ENCODE peak calls at places on chromosomes 12 and 14, in four cellular contexts. G, Q, V and Y are unnamed samples.

GRCh38 chr12:41970744-41971143 is 173.9 kb downstream of the GXYLT1 start:
- DNase-seq in V (no peak), G (no peak), Q (no peak), Y (no peak)

GRCh38 chr12:93877446-93877845 is 200.3 kb downstream of the CRADD start:
- DNase-seq in V (no peak), G (no peak), Q (no peak), Y (no peak)

GRCh38 chr14:100611811-100612480 is 24.7 kb upstream of the BEGAIN start:
- DNase-seq in V (no peak), G (no peak), Q (no peak), Y (no peak)

GRCh38 chr12:73301530-73301929 is 1029.4 kb downstream of the TRHDE start:
- DNase-seq in Q (no peak), V (no peak), G (no peak), Y (no peak)

GRCh38 chr12:116015525-116015924 is 262.0 kb downstream of the MED13L start:
- DNase-seq in V (no peak), G (no peak), Q (peak), Y (no peak)

GRCh38 chr12:78121969-78122610 is 291.4 kb downstream of the NAV3 start:
- DNase-seq in V (no peak), G (no peak), Q (no peak), Y (no peak)

GRCh38 chr12:67080637-67081036 is 188.5 kb upstream of the CAND1 start:
- DNase-seq in Q (no peak), V (no peak), G (no peak), Y (no peak)

GRCh38 chr12:1584326-1584725 is 10.1 kb downstream of the FBXL14 start:
- DNase-seq in V (no peak), Q (no peak), G (no peak), Y (no peak)

GRCh38 chr14:26839481-26839880 is 241.6 kb upstream of the NOVA1 start:
- DNase-seq in V (no peak), G (no peak), Q (no peak), Y (no peak)

GRCh38 chr12:61860439-61860838 is 399.8 kb upstream of the USP15 start:
- DNase-seq in Q (no peak), G (no peak), V (no peak), Y (no peak)

GRCh38 chr14:102784892-102785597 is 7.8 kb downstream of the TRAF3 start:
- DNase-seq in Q (no peak), V (no peak), G (no peak), Y (no peak)

GRCh38 chr14:102782974-102783373 is 5.7 kb downstream of the TRAF3 start:
- DNase-seq in V (no peak), G (no peak), Q (no peak), Y (no peak)

GRCh38 chr14:102785598-102785963 is 8.3 kb downstream of the TRAF3 start:
- DNase-seq in G (no peak), Q (no peak), V (no peak), Y (no peak)

GRCh38 chr14:102789349-102789748 is 12.1 kb downstream of the TRAF3 start:
- DNase-seq in G (no peak), V (no peak), Q (no peak), Y (no peak)

GRCh38 chr14:102786758-102787157 is 9.5 kb downstream of the TRAF3 start:
- DNase-seq in Q (no peak), V (no peak), G (no peak), Y (no peak)
- TF ChIP-seq SPI1 in Q (no peak), V (no peak), G (peak), Y (peak)

GRCh38 chr14:58398495-58398894 is 2.8 kb downstream of the TOMM20L start:
- DNase-seq in Q (no peak), G (no peak), V (no peak), Y (no peak)

GRCh38 chr14:58395815-58396626 is at the start of gene TOMM20L:
- DNase-seq in G (no peak), Q (peak), V (peak), Y (peak)

GRCh38 chr14:58398895-58399294 is 3.2 kb downstream of the TOMM20L start:
- DNase-seq in V (no peak), G (no peak), Q (no peak), Y (no peak)

DNA sequence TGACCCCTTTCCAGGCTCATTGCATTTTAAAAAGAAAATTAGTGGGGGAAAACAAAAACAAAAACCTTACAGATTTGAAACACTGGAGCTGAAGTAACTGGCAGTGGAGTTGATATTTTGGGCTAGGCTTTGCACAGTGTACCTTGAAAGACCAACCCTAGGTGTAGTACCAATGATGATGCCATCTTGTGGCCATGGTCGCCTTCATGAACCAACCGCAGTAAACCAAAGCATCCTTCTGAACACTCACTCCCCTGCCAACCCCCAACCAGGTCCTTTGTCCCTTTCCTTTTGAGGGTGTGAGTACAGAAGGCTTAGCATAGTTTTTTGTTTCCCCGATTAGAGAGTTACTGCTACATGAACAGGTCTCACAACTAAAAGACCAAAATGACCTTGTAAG is 5.9 kb downstream of the TOMM20L start:
- DNase-seq in G (no peak), V (no peak), Q (no peak), Y (no peak)
- TF ChIP-seq SPI1 in G (no peak), V (no peak), Q (no peak), Y (no peak)

DNA sequence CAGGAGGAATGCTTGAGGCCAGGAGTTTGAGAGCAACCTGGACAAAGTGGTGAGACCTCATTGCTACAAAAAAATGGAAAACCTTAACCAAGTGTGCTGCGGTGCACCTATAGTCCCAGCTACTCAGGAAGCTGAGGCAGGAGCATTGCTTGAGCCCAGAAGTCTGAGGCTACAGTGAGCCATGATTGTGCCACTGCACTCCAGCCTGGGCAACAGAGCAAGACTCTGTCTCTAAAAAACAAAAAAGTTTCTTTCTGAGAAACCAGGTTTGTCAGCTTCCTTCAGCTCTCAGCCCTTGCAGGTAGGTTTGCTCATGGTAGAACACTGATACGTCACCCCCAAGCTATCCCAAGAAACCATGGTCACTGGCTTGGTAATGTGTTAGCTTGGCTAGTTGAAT is 20.0 kb upstream of the MORN3 start:
- DNase-seq in Q (no peak), V (no peak), G (no peak), Y (no peak)
- TF ChIP-seq SPI1 in Q (no peak), V (no peak), G (no peak), Y (no peak)

GRCh38 chr14:56390859-56391258 is 188.7 kb upstream of the TMEM260 start:
- DNase-seq in G (no peak), V (no peak), Q (no peak), Y (no peak)

DNA sequence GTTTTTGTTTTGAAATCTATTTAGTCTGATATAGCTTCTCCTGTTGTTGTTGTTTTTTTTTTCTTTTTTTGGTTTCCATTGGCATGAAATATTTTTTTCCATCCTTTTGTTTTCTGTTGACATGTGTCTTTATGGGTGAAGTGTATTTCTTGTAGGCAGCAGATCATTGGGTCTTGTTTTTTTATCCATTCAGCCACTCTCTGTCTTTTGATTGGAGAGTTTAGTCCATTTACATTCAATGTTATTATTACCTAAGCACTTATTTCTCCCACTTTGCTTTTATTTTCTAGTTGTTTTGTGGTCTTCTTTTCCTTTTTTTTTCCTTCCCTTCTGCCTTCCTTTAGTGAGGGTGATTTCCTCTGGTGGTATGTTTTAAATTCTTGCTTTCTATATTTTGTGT is 193.6 kb upstream of the TMEM260 start:
- DNase-seq in V (no peak), Q (no peak), G (no peak), Y (no peak)
- TF ChIP-seq SPI1 in V (no peak), Q (no peak), G (no peak), Y (no peak)

GRCh38 chr14:94237983-94238382 is 55.1 kb downstream of the SERPINA10 start:
- DNase-seq in G (no peak), V (no peak), Q (no peak), Y (no peak)
- TF ChIP-seq SPI1 in G (no peak), V (no peak), Q (no peak), Y (no peak)

GRCh38 chr12:74337951-74338350 is 199.7 kb upstream of the ATXN7L3B start:
- DNase-seq in Q (no peak), V (no peak), G (no peak), Y (no peak)
- TF ChIP-seq SPI1 in Q (no peak), V (no peak), G (no peak), Y (no peak)

GRCh38 chr14:104450811-104451401 is 128.7 kb upstream of the C14orf180 start:
- DNase-seq in Q (no peak), V (no peak), G (no peak), Y (no peak)
- TF ChIP-seq SPI1 in Q (no peak), V (no peak), G (no peak), Y (no peak)